ENCODE peak calls at places on chromosomes 5 and 9, in ten cellular contexts. B is A549, Q is mammary epithelial cell, S is GM23338, P is OCI-LY7, A is fibroblast of lung, Y is hepatocyte, X is GM23248, Z is neuronal stem cell, R is H1. L is an unnamed sample.

GRCh38 chr9:90775657-90776056 is 26.0 kb upstream of the SYK start:
- DNase-seq in B (no peak), Q (no peak), S (no peak), P (peak), A (no peak), Y (no peak), X (no peak), Z (no peak), R (no peak), L (no peak)

GRCh38 chr5:173473293-173473692 is 143.2 kb downstream of the BOD1 start:
- DNase-seq in B (no peak), Q (no peak), S (no peak), P (no peak), A (peak), Y (no peak), X (peak), Z (no peak), R (no peak), L (no peak)

GRCh38 chr9:103661663-103662062 is 432.4 kb upstream of the SMC2 start:
- DNase-seq in B (no peak), Q (peak), S (no peak), P (no peak), A (no peak), Y (no peak), X (no peak), Z (no peak), R (no peak), L (no peak)

GRCh38 chr5:130720355-130720754 is 444.7 kb downstream of the HINT1 start:
- DNase-seq in B (peak), Q (peak), S (peak), P (peak), A (peak), Y (peak), X (peak), Z (peak), R (no peak), L (peak)

GRCh38 chr5:43631182-43631910 is 28.4 kb downstream of the NNT start:
- DNase-seq in B (peak), Q (peak), S (peak), P (peak), A (peak), Y (peak), X (peak), Z (peak), R (peak), L (peak)

GRCh38 chr5:62143268-62144229 is 162.5 kb upstream of the KIF2A start:
- DNase-seq in B (peak), Q (peak), S (peak), P (peak), A (peak), Y (peak), X (peak), Z (peak), R (no peak), L (no peak)

GRCh38 chr5:132055808-132056609 is 4.4 kb upstream of the IL3 start:
- DNase-seq in B (no peak), Q (no peak), S (no peak), P (no peak), A (no peak), Y (no peak), X (no peak), Z (no peak), R (peak), L (peak)

GRCh38 chr5:73968729-73969128 is 342.7 kb downstream of the ARHGEF28 start:
- DNase-seq in B (no peak), Q (peak), S (no peak), P (no peak), A (peak), Y (no peak), X (peak), Z (no peak), R (no peak), L (no peak)

GRCh38 chr5:82100303-82101077 is 128.7 kb downstream of the ATG10 start:
- DNase-seq in B (peak), Q (peak), S (peak), P (no peak), A (peak), Y (no peak), X (peak), Z (no peak), R (no peak), L (peak)

GRCh38 chr9:77661696-77662095 is 13.6 kb upstream of the GNA14 start:
- DNase-seq in B (no peak), Q (no peak), S (no peak), P (no peak), A (no peak), Y (no peak), X (no peak), Z (no peak), R (no peak), L (peak)

DNA sequence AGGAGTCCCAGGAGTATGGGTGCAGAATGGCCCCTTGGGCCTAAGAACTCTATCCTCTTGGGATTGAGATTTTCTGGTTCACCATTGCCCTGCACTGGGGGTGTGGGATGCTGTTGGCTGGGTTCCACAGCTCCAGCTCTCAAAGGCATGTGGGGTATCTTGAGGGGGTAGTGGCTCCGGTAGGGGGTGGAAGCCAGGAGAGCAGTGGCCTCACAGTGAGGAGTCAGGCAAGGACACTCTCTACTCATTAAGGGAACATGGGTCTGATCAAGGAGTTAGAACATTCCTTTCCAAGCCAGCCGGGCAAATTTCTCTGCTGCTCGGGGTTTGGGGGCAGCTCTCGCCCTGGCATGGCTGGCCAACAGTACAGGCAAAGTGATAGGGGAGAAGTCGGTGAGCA is 33.0 kb downstream of the LARP1 start:
- DNase-seq in B (no peak), Q (no peak), S (no peak), P (no peak), A (no peak), Y (no peak), X (no peak), Z (no peak), R (no peak), L (no peak)
- H3K4me2 ChIP-seq in B (no peak), Q (no peak), S (no peak), P (no peak), A (no peak), Y (no peak), X (no peak), Z (no peak), R (no peak), L (no peak)

GRCh38 chr5:40481226-40481625 is 198.5 kb upstream of the PTGER4 start:
- DNase-seq in B (no peak), Q (peak), S (no peak), P (no peak), A (peak), Y (peak), X (no peak), Z (no peak), R (no peak), L (no peak)

GRCh38 chr5:40483316-40483715 is 196.4 kb upstream of the PTGER4 start:
- DNase-seq in B (no peak), Q (peak), S (no peak), P (no peak), A (peak), Y (no peak), X (peak), Z (no peak), R (no peak), L (no peak)

GRCh38 chr5:40486437-40487270 is 193.1 kb upstream of the PTGER4 start:
- DNase-seq in B (no peak), Q (peak), S (no peak), P (peak), A (peak), Y (peak), X (no peak), Z (no peak), R (no peak), L (no peak)

GRCh38 chr5:40484495-40484894 is 195.2 kb upstream of the PTGER4 start:
- DNase-seq in B (no peak), Q (no peak), S (no peak), P (peak), A (no peak), Y (no peak), X (no peak), Z (no peak), R (no peak), L (no peak)

GRCh38 chr5:40485021-40485998 is 194.4 kb upstream of the PTGER4 start:
- DNase-seq in B (no peak), Q (no peak), S (no peak), P (peak), A (no peak), Y (peak), X (no peak), Z (no peak), R (no peak), L (no peak)
- H3K4me2 ChIP-seq in B (no peak), Q (no peak), S (no peak), P (peak), A (no peak), Y (no peak), X (no peak), Z (no peak), R (no peak), L (no peak)

GRCh38 chr9:14030350-14030823 is 283.6 kb downstream of the NFIB start:
- DNase-seq in B (peak), Q (no peak), S (no peak), P (no peak), A (peak), Y (peak), X (peak), Z (no peak), R (no peak), L (no peak)
- H3K4me2 ChIP-seq in B (peak), Q (no peak), S (no peak), P (no peak), A (peak), Y (peak), X (peak), Z (no peak), R (no peak), L (peak)

GRCh38 chr5:79845448-79846197 is 145.4 kb downstream of the MTX3 start:
- DNase-seq in B (no peak), Q (peak), S (no peak), P (no peak), A (peak), Y (no peak), X (peak), Z (no peak), R (peak), L (peak)
- H3K4me2 ChIP-seq in B (no peak), Q (peak), S (no peak), P (no peak), A (peak), Y (no peak), X (peak), Z (no peak), R (no peak), L (peak)

DNA sequence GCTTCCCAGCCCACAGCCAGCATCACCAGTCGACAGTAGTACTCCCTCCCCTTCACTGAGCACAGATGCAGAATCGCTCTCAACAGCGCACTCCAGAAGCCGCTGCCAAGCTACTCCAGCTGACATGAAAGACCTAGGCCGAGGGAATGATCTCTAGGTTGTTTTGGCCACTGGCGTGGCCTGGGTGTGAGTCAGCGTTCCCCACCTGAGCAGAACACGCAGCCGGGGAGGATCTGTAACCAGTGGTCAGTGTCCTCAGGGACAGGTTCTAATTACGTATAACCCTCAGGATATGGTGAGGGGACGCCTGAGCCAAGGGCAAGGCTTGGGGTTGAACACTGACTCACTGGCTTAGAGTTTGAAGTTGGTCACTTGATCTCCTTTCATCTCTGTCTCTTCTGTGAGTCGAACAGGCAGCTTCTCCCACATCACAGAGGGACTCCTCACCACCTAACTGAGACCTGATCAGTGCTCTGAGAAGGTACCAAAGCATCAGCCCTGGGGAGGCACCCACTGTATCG is 76.9 kb upstream of the IL17B start:
- DNase-seq in B (no peak), Q (peak), S (no peak), P (no peak), A (peak), Y (peak), X (peak), Z (no peak), R (no peak), L (peak)
- H3K4me2 ChIP-seq in B (peak), Q (no peak), S (no peak), P (no peak), A (peak), Y (no peak), X (no peak), Z (no peak), R (no peak), L (no peak)

GRCh38 chr5:181062631-181063030 is 22.6 kb downstream of the BTNL9 start:
- DNase-seq in B (no peak), Q (no peak), S (no peak), P (no peak), A (no peak), Y (no peak), X (no peak), Z (no peak), R (no peak), L (no peak)
- H3K4me2 ChIP-seq in B (no peak), Q (no peak), S (no peak), P (no peak), A (no peak), Y (no peak), X (no peak), Z (no peak), R (no peak), L (no peak)